ENCODE peak calls at places on chromosomes 12 and 14, in nine cellular contexts. V is stimulated activated CD8-positive, alpha-beta memory T cell treated with anti-CD3 and anti-CD28 coated beads, Interleukin-7, amount 100 ng/mL, for 48 hours; M is T-cell; U is NCI-H1694; K is T-helper 9 cell; F is brain microvascular endothelial cell; E is GM06990; L is mammary epithelial cell; X is Daoy. Q is an unnamed sample.

GRCh38 chr12:57844725-57845477 is 1.6 kb downstream of the CTDSP2 start:
- DNase-seq in F (peak), E (peak), K (no peak), L (peak), X (peak), M (no peak), V (no peak), U (no peak), Q (no peak)

GRCh38 chr12:69339999-69340398 is 8.2 kb upstream of the LYZ start:
- DNase-seq in E (no peak), V (no peak), K (no peak), U (no peak), F (no peak), L (no peak), X (no peak), M (no peak), Q (no peak)

GRCh38 chr12:124769166-124769530 is 94.5 kb downstream of the SCARB1 start:
- DNase-seq in V (no peak), U (no peak), M (no peak), E (no peak), L (no peak), K (no peak), F (no peak), X (no peak), Q (no peak)

GRCh38 chr14:67928375-67928774 is 108.8 kb downstream of the RAD51B start:
- DNase-seq in M (no peak), L (no peak), K (no peak), X (no peak), U (no peak), F (no peak), E (no peak), V (no peak), Q (no peak)

GRCh38 chr12:53133722-53134121 is 30.4 kb downstream of the SOAT2 start:
- DNase-seq in K (no peak), M (no peak), L (no peak), U (no peak), F (no peak), V (no peak), X (no peak), E (no peak), Q (no peak)

GRCh38 chr14:93787465-93788306 is 599 bp downstream of the PRIMA1 start:
- DNase-seq in L (no peak), K (no peak), F (no peak), V (no peak), E (no peak), M (no peak), U (no peak), X (no peak), Q (no peak)

GRCh38 chr14:70096866-70097265 is 91.9 kb downstream of the SLC8A3 start:
- DNase-seq in F (peak), M (no peak), U (peak), X (peak), K (no peak), E (no peak), L (no peak), V (no peak), Q (no peak)

GRCh38 chr14:60647081-60647836 is 2.0 kb downstream of the SIX1 start:
- DNase-seq in M (no peak), U (no peak), E (no peak), L (peak), X (peak), K (no peak), F (peak), V (no peak), Q (no peak)

Q was measured in immature natural killer cell.